ENCODE peak calls at places on chromosome 21, in nine cellular contexts. K is Calu3; Y is AG08396; N is COR-L47; H is activated effector memory CD4-positive, alpha-beta T cell treated with anti-CD3 and anti-CD28 coated beads, Interleukin-2, amount 50 U/mL, for 16 hours; A is tibial artery; L is neural crest cell; R is iris pigment epithelial cell; Q is head of caudate nucleus. J is an unnamed sample.
A peak's percentile ranks its signal among the peaks of the same experiment; 100 is the strongest.

GRCh38 chr21:18178509-18178908 is 66.1 kb upstream of the CHODL start:
- DNase-seq in K (no peak), Y (no peak), N (no peak), H (no peak), A (no peak), L (no peak), R (no peak), Q (no peak), J (no peak)

GRCh38 chr21:34199121-34199910 is 125.9 kb downstream of the MRPS6 start:
- DNase-seq in K (no peak), Y (no peak), N (no peak), H (no peak), A (no peak), L (no peak), R (no peak), Q (no peak), J (peak; percentile 42)

GRCh38 chr21:42862774-42863503 is 16.4 kb downstream of the WDR4 start:
- DNase-seq in K (peak; percentile 28), Y (no peak), N (no peak), H (no peak), A (no peak), L (no peak), R (no peak), Q (no peak), J (no peak)

GRCh38 chr21:22120616-22121266 is 1122.5 kb downstream of the NCAM2 start:
- DNase-seq in K (no peak), Y (no peak), N (no peak), H (no peak), A (no peak), L (no peak), R (peak; percentile 1), Q (no peak), J (no peak)

GRCh38 chr21:39048574-39048973 is 134.7 kb downstream of the PSMG1 start:
- DNase-seq in K (peak; percentile 13), Y (no peak), N (no peak), H (no peak), A (no peak), L (no peak), R (peak; percentile 75), Q (no peak), J (peak; percentile 39)

GRCh38 chr21:15066231-15066577 is 1.4 kb upstream of the NRIP1 start:
- DNase-seq in K (no peak), Y (no peak), N (no peak), H (no peak), A (no peak), L (no peak), R (no peak), Q (no peak), J (no peak)

GRCh38 chr21:33854604-33855003 is 61.0 kb downstream of the ATP5PO start:
- DNase-seq in K (no peak), Y (no peak), N (no peak), H (no peak), A (no peak), L (no peak), R (peak; percentile 43), Q (no peak), J (peak; percentile 26)

GRCh38 chr21:28752131-28752530 is 240.5 kb downstream of the LTN1 start:
- DNase-seq in K (no peak), Y (no peak), N (no peak), H (no peak), A (no peak), L (no peak), R (no peak), Q (no peak), J (no peak)

GRCh38 chr21:40835179-40835694 is 11.7 kb downstream of the DSCAM start:
- DNase-seq in K (no peak), Y (no peak), N (no peak), H (no peak), A (no peak), L (no peak), R (no peak), Q (no peak), J (no peak)

GRCh38 chr21:29185633-29186032 is 55.2 kb downstream of the MAP3K7CL start:
- DNase-seq in K (no peak), Y (no peak), N (no peak), H (no peak), A (no peak), L (no peak), R (no peak), Q (no peak), J (no peak)

GRCh38 chr21:42302292-42302650 is 12.9 kb downstream of the TFF3 start:
- DNase-seq in K (no peak), Y (no peak), N (no peak), H (no peak), A (no peak), L (no peak), R (no peak), Q (no peak), J (no peak)

GRCh38 chr21:45588086-45588825 is 46.0 kb upstream of the SLC19A1 start:
- DNase-seq in K (no peak), Y (no peak), N (no peak), H (peak; percentile 24), A (no peak), L (no peak), R (no peak), Q (no peak), J (no peak)

GRCh38 chr21:28776251-28776650 is 216.4 kb downstream of the LTN1 start:
- DNase-seq in K (no peak), Y (peak; percentile 41), N (no peak), H (no peak), A (no peak), L (no peak), R (peak; percentile 81), Q (no peak), J (peak; percentile 75)

GRCh38 chr21:32364387-32364786 is 28.4 kb downstream of the URB1 start:
- DNase-seq in K (no peak), Y (no peak), N (no peak), H (no peak), A (no peak), L (no peak), R (peak; percentile 64), Q (no peak), J (no peak)

GRCh38 chr21:46416551-46416950 is 42.1 kb upstream of the DIP2A start:
- DNase-seq in K (no peak), Y (no peak), N (no peak), H (no peak), A (no peak), L (no peak), R (no peak), Q (no peak), J (no peak)

GRCh38 chr21:32795802-32796489 is 24.4 kb upstream of the PAXBP1 start:
- DNase-seq in K (no peak), Y (no peak), N (no peak), H (no peak), A (no peak), L (no peak), R (no peak), Q (no peak), J (no peak)

GRCh38 chr21:32135401-32136363 is 143.2 kb downstream of the MIS18A start:
- DNase-seq in K (no peak), Y (no peak), N (no peak), H (no peak), A (no peak), L (no peak), R (no peak), Q (no peak), J (no peak)

GRCh38 chr21:45361033-45361997 is 43.6 kb upstream of the COL18A1 start:
- DNase-seq in K (no peak), Y (no peak), N (no peak), H (no peak), A (no peak), L (no peak), R (no peak), Q (no peak), J (no peak)

GRCh38 chr21:42125571-42126544 is 54.7 kb downstream of the UMODL1 start:
- DNase-seq in K (no peak), Y (peak; percentile 61), N (no peak), H (no peak), A (no peak), L (no peak), R (peak; percentile 59), Q (no peak), J (peak; percentile 30)

GRCh38 chr21:44932366-44933181 is 7.3 kb upstream of the SLX9 start:
- DNase-seq in K (peak; percentile 55), Y (peak; percentile 76), N (no peak), H (peak; percentile 89), A (no peak), L (peak; percentile 33), R (no peak), Q (no peak), J (peak; percentile 22)

GRCh38 chr21:27796106-27796505 is 829.2 kb upstream of the ADAMTS5 start:
- DNase-seq in K (no peak), Y (no peak), N (peak; percentile 27), H (no peak), A (no peak), L (no peak), R (peak; percentile 27), Q (no peak), J (no peak)

GRCh38 chr21:31911138-31911907 is 38.5 kb downstream of the HUNK start:
- DNase-seq in K (no peak), Y (no peak), N (no peak), H (no peak), A (no peak), L (no peak), R (peak; percentile 10), Q (no peak), J (peak; percentile 88)

GRCh38 chr21:16634522-16634914 is 878.3 kb upstream of the CXADR start:
- DNase-seq in K (no peak), Y (no peak), N (no peak), H (no peak), A (no peak), L (no peak), R (no peak), Q (no peak), J (no peak)

J was measured in mesenchymal stem cell.